ENCODE peak calls at places on chromosomes 12 and 14, in seven cellular contexts. O is AG08395; K is left lung; Y is activated CD4-positive, alpha-beta T cell treated with anti-CD3 and anti-CD28 coated beads, Interleukin-2, amount 10 ng/mL, durations not matched to agents 7 days and 5 days; Z is NCI-H1436; B is RPMI8226; A is choroid plexus epithelial cell. P is an unnamed sample.

GRCh38 chr12:112375105-112375504 is 7.1 kb downstream of the HECTD4 start:
- DNase-seq in O (no peak), K (no peak), Y (no peak), Z (no peak), B (peak), A (no peak), P (no peak)

GRCh38 chr12:54028324-54029201 is at the start of gene HOXC6:
- DNase-seq in O (peak), K (no peak), Y (no peak), Z (no peak), B (no peak), A (no peak), P (no peak)

GRCh38 chr14:59189281-59189821 is 884 bp downstream of the DAAM1 start:
- DNase-seq in O (peak), K (no peak), Y (peak), Z (no peak), B (peak), A (peak), P (no peak)

GRCh38 chr12:56836800-56837663 is 73.9 kb downstream of the HSD17B6 start:
- DNase-seq in O (peak), K (no peak), Y (peak), Z (no peak), B (peak), A (peak), P (no peak)

GRCh38 chr12:49838973-49839633 is 3.8 kb downstream of the BCDIN3D start:
- DNase-seq in O (peak), K (no peak), Y (peak), Z (peak), B (peak), A (peak), P (no peak)

GRCh38 chr14:71626281-71626835 is 305.9 kb upstream of the RGS6 start:
- DNase-seq in O (no peak), K (no peak), Y (no peak), Z (no peak), B (no peak), A (peak), P (no peak)

GRCh38 chr12:48366131-48366530 is 15.4 kb upstream of the ZNF641 start:
- DNase-seq in O (no peak), K (no peak), Y (no peak), Z (no peak), B (no peak), A (peak), P (no peak)

GRCh38 chr14:74712499-74713394 is at the start of the genes AREL1 and FCF1:
- DNase-seq in O (peak), K (peak), Y (peak), Z (no peak), B (peak), A (peak), P (peak)

GRCh38 chr14:104685216-104685997 is 4.0 kb upstream of the INF2 start:
- DNase-seq in O (no peak), K (no peak), Y (no peak), Z (no peak), B (peak), A (peak), P (no peak)

GRCh38 chr14:29352681-29353080 is 575.0 kb downstream of the PRKD1 start:
- DNase-seq in O (no peak), K (no peak), Y (no peak), Z (no peak), B (no peak), A (peak), P (no peak)

GRCh38 chr12:93048646-93049045 is 119.6 kb upstream of the EEA1 start:
- DNase-seq in O (no peak), K (no peak), Y (no peak), Z (no peak), B (no peak), A (no peak), P (no peak)

GRCh38 chr12:67068773-67069450 is 200.2 kb upstream of the CAND1 start:
- DNase-seq in O (peak), K (peak), Y (peak), Z (peak), B (peak), A (peak), P (no peak)

GRCh38 chr14:67620217-67620789 is 583 bp downstream of the ARG2 start:
- DNase-seq in O (no peak), K (no peak), Y (peak), Z (peak), B (no peak), A (peak), P (no peak)

GRCh38 chr14:102217987-102218421 is 78.3 kb downstream of the WDR20 start:
- DNase-seq in O (no peak), K (peak), Y (no peak), Z (no peak), B (no peak), A (no peak), P (no peak)

GRCh38 chr14:99317231-99318090 is 45.5 kb upstream of the BCL11B start:
- DNase-seq in O (no peak), K (no peak), Y (no peak), Z (no peak), B (no peak), A (no peak), P (no peak)

P was measured in thoracic aorta.